ENCODE peak calls at places on chromosomes 11 and 22, in nine cellular contexts. One of them, this sample, is unnamed.

GRCh38 chr11:43575931-43576833 is 104.4 kb upstream of the HSD17B12 start:
- DNase-seq in sigmoid colon: no peak
- DNase-seq in prostate gland: no peak
- DNase-seq in transverse colon: no peak
- DNase-seq in HepG2: no peak
- DNase-seq in stomach: no peak
- DNase-seq in esophagus muscularis mucosa: no peak
- DNase-seq in spleen: no peak
- DNase-seq in K562: no peak
- DNase-seq in this sample: no peak

GRCh38 chr11:20097319-20098221 is 62.7 kb downstream of the DBX1 start:
- DNase-seq in sigmoid colon: no peak
- DNase-seq in prostate gland: no peak
- DNase-seq in transverse colon: no peak
- DNase-seq in HepG2: no peak
- DNase-seq in stomach: no peak
- DNase-seq in esophagus muscularis mucosa: no peak
- DNase-seq in spleen: no peak
- DNase-seq in K562: no peak
- DNase-seq in this sample: peak

GRCh38 chr11:18618341-18619025 is 15.7 kb downstream of the SPTY2D1 start:
- DNase-seq in sigmoid colon: no peak
- DNase-seq in prostate gland: no peak
- DNase-seq in transverse colon: no peak
- DNase-seq in HepG2: no peak
- DNase-seq in stomach: no peak
- DNase-seq in esophagus muscularis mucosa: no peak
- DNase-seq in spleen: no peak
- DNase-seq in K562: no peak
- DNase-seq in this sample: peak

GRCh38 chr22:30192427-30192826 is 54.1 kb downstream of the LIF start:
- DNase-seq in sigmoid colon: no peak
- DNase-seq in prostate gland: no peak
- DNase-seq in transverse colon: no peak
- DNase-seq in HepG2: no peak
- DNase-seq in stomach: no peak
- DNase-seq in esophagus muscularis mucosa: no peak
- DNase-seq in spleen: no peak
- DNase-seq in K562: no peak
- DNase-seq in this sample: peak

GRCh38 chr22:32511776-32512175 is 37.2 kb downstream of the FBXO7 start:
- DNase-seq in sigmoid colon: no peak
- DNase-seq in prostate gland: no peak
- DNase-seq in transverse colon: no peak
- DNase-seq in HepG2: no peak
- DNase-seq in stomach: no peak
- DNase-seq in esophagus muscularis mucosa: no peak
- DNase-seq in spleen: no peak
- DNase-seq in K562: no peak
- DNase-seq in this sample: no peak

GRCh38 chr22:31044262-31044861 is 36.8 kb upstream of the SMTN start:
- DNase-seq in sigmoid colon: peak
- DNase-seq in prostate gland: no peak
- DNase-seq in transverse colon: peak
- DNase-seq in HepG2: peak
- DNase-seq in stomach: peak
- DNase-seq in esophagus muscularis mucosa: no peak
- DNase-seq in spleen: no peak
- DNase-seq in K562: no peak
- DNase-seq in this sample: no peak

GRCh38 chr22:45507798-45508197 is 5.1 kb downstream of the FBLN1 start:
- DNase-seq in sigmoid colon: no peak
- DNase-seq in prostate gland: no peak
- DNase-seq in transverse colon: no peak
- DNase-seq in HepG2: no peak
- DNase-seq in stomach: no peak
- DNase-seq in esophagus muscularis mucosa: no peak
- DNase-seq in spleen: no peak
- DNase-seq in K562: no peak
- DNase-seq in this sample: no peak

GRCh38 chr11:102427068-102427467 is 25.5 kb downstream of the TMEM123 start:
- DNase-seq in sigmoid colon: no peak
- DNase-seq in prostate gland: no peak
- DNase-seq in transverse colon: no peak
- DNase-seq in HepG2: no peak
- DNase-seq in stomach: no peak
- DNase-seq in esophagus muscularis mucosa: no peak
- DNase-seq in spleen: no peak
- DNase-seq in K562: no peak
- DNase-seq in this sample: no peak

GRCh38 chr11:132123854-132124835 is 753.7 kb downstream of the NTM start:
- DNase-seq in sigmoid colon: no peak
- DNase-seq in prostate gland: no peak
- DNase-seq in transverse colon: no peak
- DNase-seq in HepG2: no peak
- DNase-seq in stomach: no peak
- DNase-seq in esophagus muscularis mucosa: no peak
- DNase-seq in spleen: no peak
- DNase-seq in K562: no peak
- DNase-seq in this sample: no peak

GRCh38 chr11:47923667-47924066 is 56.7 kb upstream of the PTPRJ start:
- DNase-seq in sigmoid colon: peak
- DNase-seq in prostate gland: peak
- DNase-seq in transverse colon: no peak
- DNase-seq in HepG2: no peak
- DNase-seq in stomach: peak
- DNase-seq in esophagus muscularis mucosa: no peak
- DNase-seq in spleen: no peak
- DNase-seq in K562: no peak
- DNase-seq in this sample: peak

GRCh38 chr11:29227816-29228215 is 789.0 kb downstream of the KCNA4 start:
- DNase-seq in sigmoid colon: no peak
- DNase-seq in prostate gland: no peak
- DNase-seq in transverse colon: no peak
- DNase-seq in HepG2: no peak
- DNase-seq in stomach: no peak
- DNase-seq in esophagus muscularis mucosa: no peak
- DNase-seq in spleen: no peak
- DNase-seq in K562: no peak
- DNase-seq in this sample: no peak

GRCh38 chr22:26660961-26661578 is 3.7 kb downstream of the MIAT start:
- DNase-seq in sigmoid colon: no peak
- DNase-seq in prostate gland: no peak
- DNase-seq in transverse colon: no peak
- DNase-seq in HepG2: no peak
- DNase-seq in stomach: no peak
- DNase-seq in esophagus muscularis mucosa: no peak
- DNase-seq in spleen: peak
- DNase-seq in K562: no peak
- DNase-seq in this sample: no peak

GRCh38 chr11:46414899-46415298 is 23.3 kb upstream of the CHRM4 start:
- DNase-seq in sigmoid colon: no peak
- DNase-seq in prostate gland: no peak
- DNase-seq in transverse colon: no peak
- DNase-seq in HepG2: no peak
- DNase-seq in stomach: no peak
- DNase-seq in esophagus muscularis mucosa: no peak
- DNase-seq in spleen: no peak
- DNase-seq in K562: no peak
- DNase-seq in this sample: no peak

GRCh38 chr11:76589477-76589876 is 81.1 kb downstream of the LRRC32 start:
- DNase-seq in sigmoid colon: no peak
- DNase-seq in prostate gland: no peak
- DNase-seq in transverse colon: no peak
- DNase-seq in HepG2: no peak
- DNase-seq in stomach: no peak
- DNase-seq in esophagus muscularis mucosa: peak
- DNase-seq in spleen: no peak
- DNase-seq in K562: no peak
- DNase-seq in this sample: no peak

GRCh38 chr11:76591416-76591815 is 79.1 kb downstream of the LRRC32 start:
- DNase-seq in sigmoid colon: no peak
- DNase-seq in prostate gland: no peak
- DNase-seq in transverse colon: peak
- DNase-seq in HepG2: no peak
- DNase-seq in stomach: no peak
- DNase-seq in esophagus muscularis mucosa: no peak
- DNase-seq in spleen: no peak
- DNase-seq in K562: no peak
- DNase-seq in this sample: no peak

GRCh38 chr11:76588455-76589325 is 81.9 kb downstream of the LRRC32 start:
- DNase-seq in sigmoid colon: peak
- DNase-seq in prostate gland: no peak
- DNase-seq in transverse colon: peak
- DNase-seq in HepG2: no peak
- DNase-seq in stomach: peak
- DNase-seq in esophagus muscularis mucosa: peak
- DNase-seq in spleen: peak
- DNase-seq in K562: no peak
- DNase-seq in this sample: peak

GRCh38 chr11:76590631-76590950 is 80.0 kb downstream of the LRRC32 start:
- DNase-seq in sigmoid colon: no peak
- DNase-seq in prostate gland: no peak
- DNase-seq in transverse colon: no peak
- DNase-seq in HepG2: no peak
- DNase-seq in stomach: no peak
- DNase-seq in esophagus muscularis mucosa: peak
- DNase-seq in spleen: no peak
- DNase-seq in K562: no peak
- DNase-seq in this sample: no peak

DNA sequence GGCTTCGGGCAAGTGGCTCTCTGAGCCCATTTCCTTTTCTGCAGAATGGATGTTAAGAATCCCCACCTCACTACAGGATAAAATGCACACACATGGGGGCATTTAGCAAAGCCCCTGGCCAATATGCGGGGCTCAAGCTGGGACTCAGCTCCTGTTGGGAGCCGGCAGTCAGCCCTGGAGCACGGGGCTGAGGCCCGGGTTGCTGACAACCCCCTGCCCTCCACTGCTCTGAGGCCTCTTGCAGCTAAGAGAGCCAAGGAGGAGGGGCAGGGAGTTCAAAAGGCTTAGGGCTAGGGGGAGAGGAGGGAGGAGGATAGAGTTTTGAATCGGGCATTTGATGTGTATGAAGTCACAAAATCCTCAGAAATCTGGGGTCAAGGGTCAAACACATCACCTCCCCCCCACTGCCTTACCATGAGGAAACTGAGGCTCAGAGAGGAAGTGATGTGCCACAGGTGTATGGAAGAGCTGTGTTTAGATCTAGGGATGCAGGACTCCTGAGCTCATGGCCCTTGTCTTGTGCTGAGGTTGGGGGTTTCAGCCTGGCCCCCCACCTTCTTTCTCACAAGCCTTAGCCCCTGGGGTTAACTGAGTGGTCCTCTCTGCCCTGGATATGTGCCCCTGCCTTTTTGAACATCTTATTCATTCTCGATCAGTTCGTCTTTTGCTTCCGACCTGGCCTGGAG is 80.5 kb downstream of the LRRC32 start:
- DNase-seq in sigmoid colon: no peak
- DNase-seq in prostate gland: no peak
- DNase-seq in transverse colon: no peak
- DNase-seq in HepG2: no peak
- DNase-seq in stomach: no peak
- DNase-seq in esophagus muscularis mucosa: peak
- DNase-seq in spleen: no peak
- DNase-seq in K562: no peak
- DNase-seq in this sample: no peak
- H3K27ac ChIP-seq in sigmoid colon: no peak
- H3K27ac ChIP-seq in prostate gland: no peak
- H3K27ac ChIP-seq in transverse colon: peak
- H3K27ac ChIP-seq in HepG2: no peak
- H3K27ac ChIP-seq in stomach: no peak
- H3K27ac ChIP-seq in esophagus muscularis mucosa: no peak
- H3K27ac ChIP-seq in spleen: peak
- H3K27ac ChIP-seq in K562: no peak
- H3K27ac ChIP-seq in this sample: no peak

DNA sequence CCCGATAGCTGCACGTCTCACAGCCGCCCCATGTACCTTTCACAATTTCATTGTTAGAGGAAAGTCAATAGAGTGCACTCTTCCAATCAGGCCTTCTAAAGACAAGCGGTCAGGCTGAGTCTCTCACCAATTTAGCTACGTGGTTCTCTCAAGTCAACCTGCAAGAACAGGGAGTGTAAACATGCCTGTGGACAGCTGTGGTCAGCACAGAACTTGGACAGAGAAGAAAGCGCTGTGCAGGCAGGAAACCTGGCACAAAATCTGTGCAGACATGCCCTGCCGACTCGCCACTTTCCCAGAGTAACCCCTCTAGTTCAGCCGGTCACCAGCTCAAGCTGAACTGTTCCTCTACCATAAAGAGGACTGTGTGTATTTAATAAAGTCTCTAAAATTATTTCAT is 39.5 kb downstream of the CHKA start:
- DNase-seq in sigmoid colon: no peak
- DNase-seq in prostate gland: peak
- DNase-seq in transverse colon: no peak
- DNase-seq in HepG2: no peak
- DNase-seq in stomach: peak
- DNase-seq in esophagus muscularis mucosa: no peak
- DNase-seq in spleen: no peak
- DNase-seq in K562: no peak
- DNase-seq in this sample: no peak
- TF ChIP-seq POLR2AphosphoS5 in sigmoid colon: no peak
- TF ChIP-seq POLR2AphosphoS5 in prostate gland: peak
- TF ChIP-seq POLR2AphosphoS5 in transverse colon: no peak
- TF ChIP-seq POLR2AphosphoS5 in HepG2: no peak
- TF ChIP-seq POLR2AphosphoS5 in stomach: peak
- TF ChIP-seq POLR2AphosphoS5 in esophagus muscularis mucosa: peak
- TF ChIP-seq POLR2AphosphoS5 in spleen: no peak
- TF ChIP-seq POLR2AphosphoS5 in K562: no peak
- TF ChIP-seq POLR2AphosphoS5 in this sample: no peak

DNA sequence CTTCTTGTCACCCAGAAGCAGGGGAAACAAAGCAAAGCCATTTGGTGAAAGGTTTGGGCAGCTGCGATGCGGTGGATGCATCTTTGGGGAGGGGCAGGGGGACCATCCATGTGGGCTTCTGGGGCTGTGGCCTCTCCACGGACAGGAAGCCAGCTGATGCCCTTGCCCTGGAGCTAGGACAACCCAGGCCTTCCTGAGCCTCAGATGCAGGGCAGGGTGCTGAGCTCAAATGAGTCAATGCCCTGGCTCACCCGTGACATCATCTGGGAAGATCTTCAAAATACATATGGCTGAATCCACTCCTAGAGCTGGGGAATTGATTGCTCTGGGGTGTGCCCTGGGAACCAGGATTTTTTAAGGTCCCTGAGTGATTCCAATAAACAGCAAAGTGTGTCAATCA is 1418.2 kb downstream of the TBC1D22A start:
- DNase-seq in sigmoid colon: no peak
- DNase-seq in prostate gland: no peak
- DNase-seq in transverse colon: no peak
- DNase-seq in HepG2: no peak
- DNase-seq in stomach: no peak
- DNase-seq in esophagus muscularis mucosa: no peak
- DNase-seq in spleen: no peak
- DNase-seq in K562: no peak
- DNase-seq in this sample: no peak
- H3K27ac ChIP-seq in sigmoid colon: no peak
- H3K27ac ChIP-seq in prostate gland: no peak
- H3K27ac ChIP-seq in transverse colon: no peak
- H3K27ac ChIP-seq in HepG2: no peak
- H3K27ac ChIP-seq in stomach: no peak
- H3K27ac ChIP-seq in esophagus muscularis mucosa: no peak
- H3K27ac ChIP-seq in spleen: no peak
- H3K27ac ChIP-seq in K562: no peak
- H3K27ac ChIP-seq in this sample: no peak

GRCh38 chr11:41256060-41256459 is 203.4 kb downstream of the LRRC4C start:
- DNase-seq in sigmoid colon: no peak
- DNase-seq in prostate gland: no peak
- DNase-seq in transverse colon: no peak
- DNase-seq in HepG2: no peak
- DNase-seq in stomach: no peak
- DNase-seq in esophagus muscularis mucosa: no peak
- DNase-seq in spleen: no peak
- DNase-seq in K562: no peak
- DNase-seq in this sample: no peak
- TF ChIP-seq POLR2AphosphoS5 in sigmoid colon: no peak
- TF ChIP-seq POLR2AphosphoS5 in prostate gland: no peak
- TF ChIP-seq POLR2AphosphoS5 in transverse colon: no peak
- TF ChIP-seq POLR2AphosphoS5 in HepG2: no peak
- TF ChIP-seq POLR2AphosphoS5 in stomach: no peak
- TF ChIP-seq POLR2AphosphoS5 in esophagus muscularis mucosa: no peak
- TF ChIP-seq POLR2AphosphoS5 in spleen: no peak
- TF ChIP-seq POLR2AphosphoS5 in K562: no peak
- TF ChIP-seq POLR2AphosphoS5 in this sample: no peak